ENCODE peak calls at places on chromosomes 7 and 10, in six cellular contexts. C, S, H, E, D and G are unnamed samples.

GRCh38 chr10:73262105-73262730 is 9.8 kb upstream of the MRPS16 start:
- DNase-seq in C (no peak), S (no peak), H (peak; percentile 48), E (no peak), D (no peak), G (no peak)

GRCh38 chr10:15482168-15482567 is 111.1 kb upstream of the FAM171A1 start:
- DNase-seq in C (no peak), S (no peak), H (no peak), E (no peak), D (no peak), G (no peak)

GRCh38 chr7:2880882-2881281 is 36.8 kb upstream of the GNA12 start:
- DNase-seq in C (no peak), S (no peak), H (no peak), E (no peak), D (no peak), G (no peak)

GRCh38 chr10:7373039-7373438 is 37.8 kb downstream of the SFMBT2 start:
- DNase-seq in C (no peak), S (no peak), H (no peak), E (no peak), D (peak; percentile 54), G (no peak)

GRCh38 chr7:47846117-47846836 is 102.0 kb downstream of the PKD1L1 start:
- DNase-seq in C (no peak), S (no peak), H (no peak), E (no peak), D (no peak), G (no peak)

GRCh38 chr10:132385721-132386418 is 11.1 kb upstream of the PWWP2B start:
- DNase-seq in C (no peak), S (peak; percentile 86), H (no peak), E (no peak), D (no peak), G (no peak)

GRCh38 chr10:44416021-44416758 is 31.3 kb upstream of the CXCL12 start:
- DNase-seq in C (peak; percentile 28), S (no peak), H (no peak), E (no peak), D (no peak), G (no peak)

GRCh38 chr10:35611750-35612149 is 6.6 kb downstream of the GJD4 start:
- DNase-seq in C (no peak), S (no peak), H (no peak), E (no peak), D (no peak), G (no peak)

GRCh38 chr7:2956526-2957368 is 86.9 kb downstream of the CARD11 start:
- DNase-seq in C (no peak), S (peak; percentile 33), H (no peak), E (no peak), D (peak; percentile 77), G (no peak)

GRCh38 chr10:28090506-28090905 is 91.6 kb upstream of the ODAD2 start:
- DNase-seq in C (no peak), S (no peak), H (no peak), E (no peak), D (no peak), G (no peak)